ENCODE peak calls at places on chromosomes 7 and 10, in four cellular contexts. H is psoas muscle, G is pancreas, V is brain microvascular endothelial cell. O is an unnamed sample.

GRCh38 chr7:50119815-50120637 is 27.0 kb upstream of the ZPBP start:
- DNase-seq in H (no peak), G (no peak), V (no peak), O (no peak)

GRCh38 chr7:151607464-151607867 is 87.8 kb upstream of the RHEB start:
- DNase-seq in H (no peak), G (no peak), V (peak; percentile 36), O (no peak)

GRCh38 chr7:108535257-108535656 is 9.3 kb upstream of the PNPLA8 start:
- DNase-seq in H (no peak), G (no peak), V (no peak), O (no peak)

GRCh38 chr10:42593284-42593683 is 45.1 kb downstream of the ZNF33B start:
- DNase-seq in H (no peak), G (no peak), V (no peak), O (no peak)

GRCh38 chr10:24901686-24902399 is 50.6 kb downstream of the PRTFDC1 start:
- DNase-seq in H (peak; percentile 32), G (no peak), V (peak; percentile 86), O (peak; percentile 41)

GRCh38 chr10:101770331-101771215 is 5.3 kb downstream of the FGF8 start:
- DNase-seq in H (no peak), G (no peak), V (no peak), O (no peak)

GRCh38 chr7:158383665-158384064 is 204.0 kb downstream of the PTPRN2 start:
- DNase-seq in H (no peak), G (no peak), V (no peak), O (no peak)

GRCh38 chr10:124711145-124711544 is 33.0 kb downstream of the FAM53B start:
- DNase-seq in H (no peak), G (no peak), V (no peak), O (no peak)

GRCh38 chr7:92368741-92369140 is 78.5 kb upstream of the GATAD1 start:
- DNase-seq in H (no peak), G (no peak), V (no peak), O (no peak)

GRCh38 chr7:102138676-102139075 is 148.0 kb upstream of the SH2B2 start:
- DNase-seq in H (no peak), G (no peak), V (no peak), O (no peak)

GRCh38 chr7:55073051-55073511 is 54.3 kb downstream of the EGFR start:
- DNase-seq in H (no peak), G (no peak), V (peak; percentile 76), O (no peak)

GRCh38 chr7:130922206-130923112 is 188.5 kb upstream of the KLF14 start:
- DNase-seq in H (no peak), G (no peak), V (no peak), O (no peak)

GRCh38 chr7:53504914-53505313 is 469.5 kb downstream of the POM121L12 start:
- DNase-seq in H (no peak), G (no peak), V (no peak), O (no peak)

GRCh38 chr7:47482013-47482761 is 99.7 kb downstream of the TNS3 start:
- DNase-seq in H (peak; percentile 70), G (no peak), V (peak; percentile 96), O (peak; percentile 44)

GRCh38 chr7:141738592-141739013 is 445 bp downstream of the SSBP1 start:
- DNase-seq in H (no peak), G (no peak), V (no peak), O (no peak)

GRCh38 chr10:116627386-116627933 is 6.7 kb downstream of the PNLIPRP2 start:
- DNase-seq in H (no peak), G (peak; percentile 88), V (no peak), O (no peak)
- TF ChIP-seq CTCF in H (peak; percentile 27), G (peak; percentile 14), V (peak; percentile 17), O (no peak)

DNA sequence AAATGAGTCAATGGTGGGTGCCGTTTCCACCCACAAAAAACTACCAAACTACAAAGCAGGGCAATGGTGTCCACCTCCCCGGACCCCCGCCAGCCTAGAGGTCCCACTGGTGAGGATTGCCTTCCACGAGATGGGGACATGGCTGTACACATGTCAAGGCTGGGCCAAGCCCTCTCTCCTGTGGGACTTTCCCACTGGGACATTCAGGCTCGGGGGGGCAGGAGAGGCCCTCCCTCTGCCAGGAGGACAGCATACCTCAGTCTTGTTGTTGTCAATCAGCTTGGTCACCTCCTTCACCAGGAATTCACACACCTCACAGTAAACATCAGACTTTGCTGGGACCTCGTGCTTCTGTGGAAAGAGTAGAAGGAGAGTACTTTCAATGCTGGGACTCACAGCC is 31.1 kb downstream of the PSAP start:
- DNase-seq in H (no peak), G (no peak), V (no peak), O (no peak)
- H3K36me3 ChIP-seq in H (peaks cover 15% of the 10 kb centered on the region), G (peaks cover 16% of the 10 kb centered on the region), V (peaks cover 90% of the 10 kb centered on the region), O (peaks cover 30% of the 10 kb centered on the region)

GRCh38 chr7:32071466-32072091 is 1.4 kb upstream of the PDE1C start:
- DNase-seq in H (no peak), G (no peak), V (no peak), O (no peak)
- H3K4me3 ChIP-seq in H (peak overlapping the region; percentile 62), G (peak overlapping the region; percentile 36), V (peak overlapping the region; percentile 64), O (no peak overlapping the region)

GRCh38 chr7:113379746-113380145 is 261.4 kb upstream of the SMIM30 start:
- DNase-seq in H (no peak), G (no peak), V (no peak), O (no peak)
- TF ChIP-seq CTCF in H (no peak), G (no peak), V (no peak), O (no peak)

DNA sequence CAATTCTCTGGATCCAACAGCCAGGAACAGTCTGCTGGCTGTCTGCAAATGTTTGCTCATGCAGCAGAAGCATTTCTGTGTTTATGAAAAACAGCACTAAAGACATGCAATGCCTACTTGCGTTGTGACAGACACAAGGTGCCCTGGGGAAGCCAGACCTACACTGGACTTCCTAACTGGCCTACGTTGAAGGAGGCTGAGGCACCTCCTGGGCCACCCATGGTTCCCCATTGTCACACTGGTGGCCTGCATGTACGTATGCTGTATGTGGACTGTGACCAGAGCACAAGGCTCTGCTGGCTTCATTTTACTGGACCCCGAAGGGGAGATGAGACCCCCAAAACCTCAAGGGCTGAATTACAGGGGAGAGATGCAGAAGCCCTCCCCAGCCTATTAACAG is 27.7 kb downstream of the PSAP start:
- DNase-seq in H (no peak), G (no peak), V (no peak), O (no peak)
- H3K36me3 ChIP-seq in H (peaks cover 10% of the 10 kb centered on the region), G (peaks cover 29% of the 10 kb centered on the region), V (peaks cover 88% of the 10 kb centered on the region), O (peaks cover 52% of the 10 kb centered on the region)

GRCh38 chr10:23194966-23195845 is 3.1 kb downstream of the PTF1A start:
- DNase-seq in H (no peak), G (peak; percentile 81), V (no peak), O (no peak)
- H3K4me3 ChIP-seq in H (peak overlapping the region; percentile 34), G (peak overlapping the region; percentile 63), V (no peak overlapping the region), O (no peak overlapping the region)

GRCh38 chr10:88987243-88987726 is 3.3 kb upstream of the FAS start:
- DNase-seq in H (no peak), G (no peak), V (no peak), O (no peak)
- TF ChIP-seq CTCF in H (no peak), G (no peak), V (no peak), O (no peak)

DNA sequence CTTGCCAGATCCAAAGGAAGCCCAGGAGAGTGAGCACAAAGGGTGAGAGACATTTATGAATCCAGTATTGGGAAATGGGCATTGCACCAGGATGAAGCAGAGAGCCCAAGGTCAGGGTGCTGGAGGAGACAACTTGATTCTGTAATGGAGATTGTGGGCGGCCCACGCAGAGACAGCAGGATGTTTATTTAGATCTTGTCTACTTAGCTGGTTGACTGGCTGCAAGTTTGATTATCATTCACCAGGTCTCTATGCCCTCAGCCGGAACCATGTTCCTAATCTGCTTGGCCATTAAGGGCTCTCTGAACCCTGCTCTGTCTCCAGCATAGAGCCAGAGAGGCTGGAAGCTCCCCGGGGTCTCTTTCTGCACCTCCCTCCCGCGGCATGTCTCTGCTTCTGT is 188.7 kb downstream of the PLXNA4 start:
- DNase-seq in H (no peak), G (no peak), V (no peak), O (no peak)
- H3K36me3 ChIP-seq in H (no peaks in the 10 kb centered on the region), G (no peaks in the 10 kb centered on the region), V (no peaks in the 10 kb centered on the region), O (no peaks in the 10 kb centered on the region)

GRCh38 chr10:111249925-111250324 is 173.1 kb downstream of the ADRA2A start:
- DNase-seq in H (no peak), G (no peak), V (no peak), O (no peak)
- H3K4me3 ChIP-seq in H (no peak overlapping the region), G (no peak overlapping the region), V (no peak overlapping the region), O (no peak overlapping the region)

GRCh38 chr7:94392391-94392782 is 2.3 kb upstream of the COL1A2 start:
- DNase-seq in H (no peak), G (no peak), V (no peak), O (no peak)
- TF ChIP-seq CTCF in H (no peak), G (no peak), V (no peak), O (no peak)

O was measured in lung.